ENCODE peak calls at places on chromosomes 16 and 17, in seven cellular contexts. One of them, this sample, is unnamed.
A peak's percentile ranks its signal among the peaks of the same experiment; 100 is the strongest.

GRCh38 chr17:55354941-55355340 is 66.7 kb downstream of the MMD start:
- DNase-seq in Peyer's patch: no peak
- DNase-seq in GM23248: no peak
- DNase-seq in HCT116: no peak
- DNase-seq in PC-9: no peak
- DNase-seq in prostate gland: no peak
- DNase-seq in GM23338: no peak
- DNase-seq in this sample: no peak

GRCh38 chr17:4229627-4230026 is 34.2 kb downstream of the ANKFY1 start:
- DNase-seq in GM23248: peak; percentile 96
- DNase-seq in Peyer's patch: no peak
- DNase-seq in PC-9: no peak
- DNase-seq in HCT116: no peak
- DNase-seq in GM23338: no peak
- DNase-seq in prostate gland: peak; percentile 10
- DNase-seq in this sample: peak; percentile 72

GRCh38 chr17:29116652-29117439 is 63.4 kb downstream of the MYO18A start:
- DNase-seq in GM23248: peak; percentile 71
- DNase-seq in prostate gland: peak; percentile 54
- DNase-seq in GM23338: peak; percentile 91
- DNase-seq in Peyer's patch: peak; percentile 80
- DNase-seq in PC-9: peak; percentile 47
- DNase-seq in HCT116: no peak
- DNase-seq in this sample: peak; percentile 93

GRCh38 chr17:5592382-5592781 is 8.1 kb upstream of the NLRP1 start:
- DNase-seq in HCT116: peak; percentile 29
- DNase-seq in prostate gland: no peak
- DNase-seq in Peyer's patch: no peak
- DNase-seq in GM23248: peak; percentile 64
- DNase-seq in GM23338: peak; percentile 84
- DNase-seq in PC-9: no peak
- DNase-seq in this sample: no peak

GRCh38 chr17:80605326-80606066 is 60.9 kb downstream of the RPTOR start:
- DNase-seq in HCT116: no peak
- DNase-seq in GM23248: peak; percentile 16
- DNase-seq in GM23338: no peak
- DNase-seq in PC-9: peak; percentile 85
- DNase-seq in prostate gland: no peak
- DNase-seq in Peyer's patch: no peak
- DNase-seq in this sample: no peak

GRCh38 chr17:9053406-9053805 is 32.1 kb downstream of the NTN1 start:
- DNase-seq in Peyer's patch: no peak
- DNase-seq in HCT116: no peak
- DNase-seq in GM23248: no peak
- DNase-seq in PC-9: no peak
- DNase-seq in prostate gland: no peak
- DNase-seq in GM23338: no peak
- DNase-seq in this sample: no peak

GRCh38 chr16:88469615-88470395 is 16.7 kb downstream of the ZFPM1 start:
- DNase-seq in GM23248: no peak
- DNase-seq in HCT116: no peak
- DNase-seq in GM23338: no peak
- DNase-seq in PC-9: no peak
- DNase-seq in prostate gland: no peak
- DNase-seq in Peyer's patch: no peak
- DNase-seq in this sample: no peak

GRCh38 chr17:21524211-21524591 is 148.0 kb downstream of the KCNJ12 start:
- DNase-seq in GM23338: no peak
- DNase-seq in PC-9: no peak
- DNase-seq in Peyer's patch: no peak
- DNase-seq in prostate gland: no peak
- DNase-seq in HCT116: no peak
- DNase-seq in GM23248: no peak
- DNase-seq in this sample: no peak

GRCh38 chr16:53849585-53849984 is 145.6 kb downstream of the FTO start:
- DNase-seq in prostate gland: no peak
- DNase-seq in PC-9: no peak
- DNase-seq in HCT116: no peak
- DNase-seq in Peyer's patch: no peak
- DNase-seq in GM23338: no peak
- DNase-seq in GM23248: no peak
- DNase-seq in this sample: no peak

GRCh38 chr16:27195941-27196595 is 7.3 kb upstream of the KDM8 start:
- DNase-seq in GM23248: no peak
- DNase-seq in Peyer's patch: no peak
- DNase-seq in HCT116: no peak
- DNase-seq in GM23338: no peak
- DNase-seq in PC-9: no peak
- DNase-seq in prostate gland: no peak
- DNase-seq in this sample: no peak

GRCh38 chr16:78666318-78666717 is 566.9 kb downstream of the WWOX start:
- DNase-seq in PC-9: no peak
- DNase-seq in prostate gland: no peak
- DNase-seq in GM23248: no peak
- DNase-seq in GM23338: no peak
- DNase-seq in HCT116: no peak
- DNase-seq in Peyer's patch: no peak
- DNase-seq in this sample: no peak

GRCh38 chr16:89112377-89113151 is 18.9 kb downstream of the ACSF3 start:
- DNase-seq in prostate gland: no peak
- DNase-seq in PC-9: no peak
- DNase-seq in GM23248: no peak
- DNase-seq in Peyer's patch: peak; percentile 15
- DNase-seq in HCT116: no peak
- DNase-seq in GM23338: no peak
- DNase-seq in this sample: no peak

GRCh38 chr17:77361986-77362620 is 221.3 kb downstream of the SEC14L1 start:
- DNase-seq in HCT116: no peak
- DNase-seq in prostate gland: no peak
- DNase-seq in PC-9: no peak
- DNase-seq in GM23338: no peak
- DNase-seq in GM23248: no peak
- DNase-seq in Peyer's patch: no peak
- DNase-seq in this sample: no peak

GRCh38 chr17:76824103-76824502 is 44.1 kb upstream of the MGAT5B start:
- DNase-seq in HCT116: no peak
- DNase-seq in GM23338: no peak
- DNase-seq in PC-9: no peak
- DNase-seq in prostate gland: no peak
- DNase-seq in Peyer's patch: no peak
- DNase-seq in GM23248: no peak
- DNase-seq in this sample: no peak

GRCh38 chr17:77330602-77331081 is 189.9 kb downstream of the SEC14L1 start:
- DNase-seq in GM23248: no peak
- DNase-seq in Peyer's patch: no peak
- DNase-seq in PC-9: no peak
- DNase-seq in prostate gland: no peak
- DNase-seq in HCT116: no peak
- DNase-seq in GM23338: no peak
- DNase-seq in this sample: peak; percentile 54

GRCh38 chr16:70774261-70774660 is 26.7 kb downstream of the VAC14 start:
- DNase-seq in prostate gland: no peak
- DNase-seq in GM23248: no peak
- DNase-seq in HCT116: no peak
- DNase-seq in GM23338: no peak
- DNase-seq in PC-9: no peak
- DNase-seq in Peyer's patch: no peak
- DNase-seq in this sample: no peak

GRCh38 chr17:80507965-80508364 is 31.6 kb upstream of the NPTX1 start:
- DNase-seq in GM23338: no peak
- DNase-seq in PC-9: no peak
- DNase-seq in Peyer's patch: no peak
- DNase-seq in GM23248: no peak
- DNase-seq in prostate gland: no peak
- DNase-seq in HCT116: no peak
- DNase-seq in this sample: no peak

GRCh38 chr16:74556375-74556922 is 50.5 kb downstream of the GLG1 start:
- DNase-seq in Peyer's patch: no peak
- DNase-seq in GM23248: peak; percentile 52
- DNase-seq in HCT116: peak; percentile 51
- DNase-seq in PC-9: peak; percentile 44
- DNase-seq in GM23338: no peak
- DNase-seq in prostate gland: no peak
- DNase-seq in this sample: no peak

GRCh38 chr16:68421076-68421475 is 27.2 kb downstream of the SMPD3 start:
- DNase-seq in prostate gland: no peak
- DNase-seq in HCT116: no peak
- DNase-seq in GM23338: no peak
- DNase-seq in Peyer's patch: no peak
- DNase-seq in GM23248: no peak
- DNase-seq in PC-9: no peak
- DNase-seq in this sample: no peak

GRCh38 chr16:88782454-88783390 is 2.3 kb downstream of the PIEZO1 start:
- DNase-seq in HCT116: peak; percentile 48
- DNase-seq in prostate gland: no peak
- DNase-seq in GM23248: peak; percentile 96
- DNase-seq in GM23338: no peak
- DNase-seq in PC-9: peak; percentile 86
- DNase-seq in Peyer's patch: no peak
- DNase-seq in this sample: no peak

DNA sequence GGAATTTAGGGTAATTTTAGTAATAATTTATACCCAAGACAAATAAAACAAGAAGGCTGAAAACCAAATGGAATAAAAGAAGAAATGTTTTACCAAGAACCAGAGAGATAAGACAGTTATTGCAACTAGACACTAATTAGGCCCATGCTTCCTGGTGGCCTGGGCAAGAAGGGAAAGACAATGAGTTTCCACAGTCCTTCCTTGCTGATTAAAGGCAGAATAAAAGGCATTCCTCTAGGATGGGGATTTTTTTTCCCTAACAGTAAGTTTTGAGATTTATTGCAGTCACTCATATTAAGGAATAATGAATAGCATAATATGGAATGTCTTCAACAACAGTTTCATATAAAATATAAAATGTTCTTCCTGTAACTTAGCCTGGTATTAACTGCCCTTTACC is 41.5 kb downstream of the TOM1L2 start:
- DNase-seq in prostate gland: no peak
- DNase-seq in Peyer's patch: no peak
- DNase-seq in PC-9: no peak
- DNase-seq in GM23248: no peak
- DNase-seq in GM23338: no peak
- DNase-seq in HCT116: no peak
- DNase-seq in this sample: no peak
- H3K4me1 ChIP-seq in prostate gland: peaks cover 4% of the 10 kb centered on the region
- H3K4me1 ChIP-seq in Peyer's patch: no peaks in the 10 kb centered on the region
- H3K4me1 ChIP-seq in PC-9: peaks cover 15% of the 10 kb centered on the region
- H3K4me1 ChIP-seq in GM23248: peaks cover 53% of the 10 kb centered on the region
- H3K4me1 ChIP-seq in GM23338: peaks cover 11% of the 10 kb centered on the region
- H3K4me1 ChIP-seq in HCT116: peaks cover 23% of the 10 kb centered on the region
- H3K4me1 ChIP-seq in this sample: peaks cover 21% of the 10 kb centered on the region

GRCh38 chr16:10332775-10333174 is 53.1 kb upstream of the ATF7IP2 start:
- DNase-seq in Peyer's patch: no peak
- DNase-seq in PC-9: no peak
- DNase-seq in GM23248: no peak
- DNase-seq in GM23338: no peak
- DNase-seq in prostate gland: no peak
- DNase-seq in HCT116: no peak
- DNase-seq in this sample: no peak
- H3K27ac ChIP-seq in Peyer's patch: no peak overlapping the region
- H3K27ac ChIP-seq in PC-9: no peak overlapping the region
- H3K27ac ChIP-seq in GM23248: no peak overlapping the region
- H3K27ac ChIP-seq in GM23338: no peak overlapping the region
- H3K27ac ChIP-seq in prostate gland: no peak overlapping the region
- H3K27ac ChIP-seq in HCT116: no peak overlapping the region
- H3K27ac ChIP-seq in this sample: peak overlapping the region; percentile 36

DNA sequence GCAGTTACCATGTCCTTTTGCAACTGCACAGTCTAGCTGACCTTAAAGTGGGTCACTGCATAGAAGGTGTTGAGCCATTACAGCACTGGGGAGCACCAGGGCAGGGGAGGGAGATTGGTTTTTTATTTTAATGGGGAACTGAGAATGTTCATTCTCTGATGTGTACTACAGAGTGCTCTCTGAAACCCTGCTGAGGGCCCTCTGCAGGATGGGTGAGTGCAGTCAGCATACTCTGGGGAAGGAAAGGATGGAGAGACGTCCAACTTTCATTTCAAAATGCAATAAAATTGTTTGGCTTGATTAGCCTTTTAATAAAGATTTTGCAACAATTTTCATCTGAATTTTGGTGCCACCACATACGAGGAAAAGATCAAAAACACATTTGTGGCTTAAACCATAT is 73.3 kb downstream of the SNX11 start:
- DNase-seq in PC-9: no peak
- DNase-seq in HCT116: no peak
- DNase-seq in GM23248: no peak
- DNase-seq in GM23338: no peak
- DNase-seq in prostate gland: no peak
- DNase-seq in Peyer's patch: no peak
- DNase-seq in this sample: no peak
- H3K27me3 ChIP-seq in PC-9: no peaks in the 10 kb centered on the region
- H3K27me3 ChIP-seq in HCT116: no peaks in the 10 kb centered on the region
- H3K27me3 ChIP-seq in GM23248: peaks cover 75% of the 10 kb centered on the region
- H3K27me3 ChIP-seq in GM23338: no peaks in the 10 kb centered on the region
- H3K27me3 ChIP-seq in prostate gland: no peaks in the 10 kb centered on the region
- H3K27me3 ChIP-seq in Peyer's patch: no peaks in the 10 kb centered on the region
- H3K27me3 ChIP-seq in this sample: no peaks in the 10 kb centered on the region

GRCh38 chr17:2063306-2064146 is 8.6 kb downstream of the HIC1 start:
- DNase-seq in prostate gland: no peak
- DNase-seq in PC-9: no peak
- DNase-seq in HCT116: no peak
- DNase-seq in Peyer's patch: peak; percentile 31
- DNase-seq in GM23248: peak; percentile 66
- DNase-seq in GM23338: no peak
- DNase-seq in this sample: peak; percentile 84
- H3K4me1 ChIP-seq in prostate gland: peaks cover 4% of the 10 kb centered on the region
- H3K4me1 ChIP-seq in PC-9: no peaks in the 10 kb centered on the region
- H3K4me1 ChIP-seq in HCT116: peaks cover 16% of the 10 kb centered on the region
- H3K4me1 ChIP-seq in Peyer's patch: peaks cover 30% of the 10 kb centered on the region
- H3K4me1 ChIP-seq in GM23248: peaks cover 68% of the 10 kb centered on the region
- H3K4me1 ChIP-seq in GM23338: peaks cover 29% of the 10 kb centered on the region
- H3K4me1 ChIP-seq in this sample: peaks cover 13% of the 10 kb centered on the region